ENCODE peak calls at places on chromosomes 7 and 10, in seven cellular contexts. O, Z, U, V, H, N and L are unnamed samples.

GRCh38 chr10:24269476-24269875 is 60.5 kb downstream of the KIAA1217 start:
- DNase-seq in O (no peak), Z (no peak), U (no peak), V (no peak), H (peak; percentile 18), N (no peak), L (no peak)

GRCh38 chr7:29853775-29854174 is 47.5 kb downstream of the WIPF3 start:
- DNase-seq in O (no peak), Z (no peak), U (no peak), V (no peak), H (no peak), N (no peak), L (no peak)

GRCh38 chr7:110839866-110840265 is 251.1 kb upstream of the LRRN3 start:
- DNase-seq in O (peak; percentile 64), Z (peak; percentile 66), U (no peak), V (peak; percentile 49), H (no peak), N (no peak), L (no peak)

GRCh38 chr7:100602889-100603696 is 930 bp downstream of the PCOLCE start:
- DNase-seq in O (peak; percentile 82), Z (peak; percentile 72), U (peak; percentile 92), V (peak; percentile 90), H (peak; percentile 4), N (peak; percentile 76), L (no peak)

GRCh38 chr7:32074787-32075570 is 4.8 kb upstream of the PDE1C start:
- DNase-seq in O (no peak), Z (no peak), U (no peak), V (no peak), H (no peak), N (no peak), L (no peak)

GRCh38 chr10:100007239-100008141 is 2.3 kb downstream of the DNMBP start:
- DNase-seq in O (no peak), Z (peak; percentile 26), U (no peak), V (no peak), H (peak; percentile 51), N (no peak), L (no peak)

GRCh38 chr7:106376026-106376799 is 91.4 kb upstream of the NAMPT start:
- DNase-seq in O (no peak), Z (peak; percentile 18), U (no peak), V (no peak), H (no peak), N (no peak), L (no peak)

GRCh38 chr10:22911889-22912762 is 15.7 kb upstream of the ARMC3 start:
- DNase-seq in O (no peak), Z (peak; percentile 34), U (no peak), V (no peak), H (no peak), N (no peak), L (no peak)

GRCh38 chr7:38105874-38106483 is 72.1 kb upstream of the STARD3NL start:
- DNase-seq in O (peak; percentile 49), Z (peak; percentile 51), U (no peak), V (peak; percentile 49), H (peak; percentile 80), N (no peak), L (peak; percentile 26)

GRCh38 chr10:71478966-71479365 is 82.2 kb downstream of the CDH23 start:
- DNase-seq in O (no peak), Z (no peak), U (no peak), V (no peak), H (no peak), N (no peak), L (no peak)

GRCh38 chr7:130022115-130022514 is 29.1 kb downstream of the ZC3HC1 start:
- DNase-seq in O (no peak), Z (no peak), U (no peak), V (no peak), H (no peak), N (no peak), L (no peak)

GRCh38 chr10:58174831-58175230 is 92.9 kb downstream of the IPMK start:
- DNase-seq in O (no peak), Z (no peak), U (no peak), V (no peak), H (no peak), N (no peak), L (no peak)

GRCh38 chr10:57664815-57665214 is 602.9 kb downstream of the IPMK start:
- DNase-seq in O (no peak), Z (peak; percentile 2), U (no peak), V (peak; percentile 23), H (no peak), N (no peak), L (no peak)

GRCh38 chr7:158388072-158388471 is 199.6 kb downstream of the PTPRN2 start:
- DNase-seq in O (no peak), Z (no peak), U (no peak), V (no peak), H (no peak), N (no peak), L (no peak)

GRCh38 chr7:98165827-98166667 is 45.2 kb upstream of the BHLHA15 start:
- DNase-seq in O (peak; percentile 14), Z (peak; percentile 24), U (peak; percentile 69), V (peak; percentile 62), H (peak; percentile 72), N (peak; percentile 85), L (peak; percentile 12)

GRCh38 chr10:93071674-93072224 is 1.9 kb upstream of the CYP26A1 start:
- DNase-seq in O (no peak), Z (no peak), U (peak; percentile 83), V (peak; percentile 82), H (peak; percentile 65), N (peak; percentile 82), L (no peak)

GRCh38 chr10:88318803-88319202 is 264.3 kb downstream of the RNLS start:
- DNase-seq in O (no peak), Z (no peak), U (peak; percentile 54), V (peak; percentile 61), H (no peak), N (no peak), L (no peak)

GRCh38 chr10:48946891-48947500 is 7.4 kb upstream of the LRRC18 start:
- DNase-seq in O (no peak), Z (no peak), U (no peak), V (no peak), H (no peak), N (no peak), L (no peak)

GRCh38 chr10:125004571-125005311 is 62.8 kb downstream of the ZRANB1 start:
- DNase-seq in O (no peak), Z (no peak), U (no peak), V (peak; percentile 64), H (no peak), N (no peak), L (no peak)

GRCh38 chr7:2010101-2010500 is 222.6 kb downstream of the MAD1L1 start:
- DNase-seq in O (no peak), Z (no peak), U (no peak), V (no peak), H (no peak), N (no peak), L (no peak)

GRCh38 chr10:104274762-104275721 is 6.1 kb downstream of the GSTO2 start:
- DNase-seq in O (no peak), Z (no peak), U (peak; percentile 86), V (peak; percentile 78), H (peak; percentile 68), N (peak; percentile 91), L (no peak)

GRCh38 chr7:166370-167060 is 25.9 kb upstream of the FAM20C start:
- DNase-seq in O (no peak), Z (peak; percentile 21), U (no peak), V (no peak), H (no peak), N (no peak), L (no peak)
- H3K9ac ChIP-seq in O (no peak overlapping the region), Z (no peak overlapping the region), U (no peak overlapping the region), V (no peak overlapping the region), H (no peak overlapping the region), N (no peak overlapping the region), L (peak overlapping the region; percentile 3)

DNA sequence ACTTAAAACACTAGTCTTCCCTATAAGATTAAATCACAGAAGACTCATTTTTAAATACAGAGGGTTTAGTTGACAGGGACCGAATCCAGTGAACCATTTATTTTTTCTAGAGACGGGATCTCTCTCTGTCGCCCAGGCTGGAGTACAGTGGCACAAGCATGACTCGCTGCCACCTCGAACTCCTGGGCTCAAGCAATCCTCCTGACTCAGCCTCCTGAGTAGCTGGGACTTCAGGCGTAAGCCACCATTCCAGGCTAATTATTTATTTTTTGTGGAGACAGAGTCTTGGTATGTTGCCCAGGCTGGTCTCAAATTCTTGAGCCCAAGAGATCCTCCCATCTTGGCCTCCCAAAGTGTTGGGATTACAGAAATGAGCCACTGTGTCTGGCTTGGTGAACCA is 20.9 kb upstream of the LYZL1 start:
- DNase-seq in O (no peak), Z (no peak), U (no peak), V (no peak), H (peak; percentile 7), N (no peak), L (no peak)
- H3K79me1 ChIP-seq in O (no peaks in the 10 kb centered on the region), Z (no peaks in the 10 kb centered on the region), U (no peaks in the 10 kb centered on the region), V (no peaks in the 10 kb centered on the region), H (peaks cover 14% of the 10 kb centered on the region), N (no peaks in the 10 kb centered on the region), L (no peaks in the 10 kb centered on the region)

GRCh38 chr7:151924508-151924907 is 31.7 kb upstream of the GALNTL5 start:
- DNase-seq in O (no peak), Z (no peak), U (no peak), V (no peak), H (no peak), N (no peak), L (no peak)

GRCh38 chr7:151923097-151923876 is 33.0 kb upstream of the GALNTL5 start:
- DNase-seq in O (no peak), Z (no peak), U (no peak), V (no peak), H (peak; percentile 43), N (no peak), L (no peak)

GRCh38 chr7:151926336-151926712 is 29.9 kb upstream of the GALNTL5 start:
- DNase-seq in O (no peak), Z (no peak), U (no peak), V (no peak), H (no peak), N (no peak), L (no peak)

GRCh38 chr7:151925446-151926335 is 30.6 kb upstream of the GALNTL5 start:
- DNase-seq in O (no peak), Z (peak; percentile 3), U (no peak), V (no peak), H (peak; percentile 19), N (no peak), L (no peak)

GRCh38 chr7:151924001-151924400 is 32.2 kb upstream of the GALNTL5 start:
- DNase-seq in O (no peak), Z (no peak), U (no peak), V (no peak), H (no peak), N (no peak), L (no peak)
- H4K8ac ChIP-seq in O (no peak overlapping the region), Z (no peak overlapping the region), U (no peak overlapping the region), V (no peak overlapping the region), H (no peak overlapping the region), N (no peak overlapping the region), L (no peak overlapping the region)

GRCh38 chr7:92586403-92586802 is 3.8 kb downstream of the FAM133B start:
- DNase-seq in O (peak; percentile 72), Z (peak; percentile 48), U (no peak), V (no peak), H (no peak), N (no peak), L (no peak)
- H3K9ac ChIP-seq in O (no peak overlapping the region), Z (peak overlapping the region; percentile 33), U (no peak overlapping the region), V (no peak overlapping the region), H (no peak overlapping the region), N (no peak overlapping the region), L (no peak overlapping the region)